ENCODE peak calls at places on chromosome 12, in eight cellular contexts. N, F, E, B, A, D, R and G are unnamed samples.

GRCh38 chr12:110227138-110227537 is 53.9 kb upstream of the ATP2A2 start:
- DNase-seq in E (no peak), D (no peak), F (no peak), N (no peak), B (no peak), R (no peak), A (no peak), G (no peak)

GRCh38 chr12:120710805-120711296 is 593 bp downstream of the UNC119B start:
- DNase-seq in F (no peak), R (no peak), E (peak), N (peak), B (no peak), D (no peak), A (no peak), G (peak)

GRCh38 chr12:18753481-18754117 is 15.7 kb downstream of the CAPZA3 start:
- DNase-seq in F (no peak), N (no peak), A (peak), E (no peak), D (no peak), B (no peak), R (no peak), G (peak)

GRCh38 chr12:51395283-51396230 is 4.4 kb upstream of the GALNT6 start:
- DNase-seq in B (no peak), R (no peak), A (no peak), D (no peak), E (no peak), N (peak), F (no peak), G (no peak)

GRCh38 chr12:130162267-130162666 is at the start of gene FZD10:
- DNase-seq in D (no peak), B (no peak), E (peak), N (no peak), R (no peak), F (no peak), A (peak), G (no peak)

GRCh38 chr12:114774181-114774580 is 90.2 kb upstream of the TBX3 start:
- DNase-seq in D (no peak), A (no peak), N (no peak), R (no peak), E (no peak), F (no peak), B (no peak), G (no peak)

GRCh38 chr12:106341086-106341879 is 16.3 kb upstream of the POLR3B start:
- DNase-seq in D (no peak), N (no peak), E (no peak), A (no peak), R (no peak), B (no peak), F (no peak), G (no peak)

GRCh38 chr12:51751657-51752056 is 96.9 kb downstream of the FIGNL2 start:
- DNase-seq in B (peak), N (no peak), F (no peak), E (no peak), R (no peak), D (no peak), A (no peak), G (no peak)

GRCh38 chr12:113087193-113087592 is 30.7 kb downstream of the DTX1 start:
- DNase-seq in R (no peak), A (no peak), E (no peak), F (no peak), B (no peak), D (no peak), N (no peak), G (no peak)